ENCODE peak calls at places on chromosomes 7 and 10, in four cellular contexts. C is NB4, G is fibroblast of mammary gland, O is HFF-Myc. B is an unnamed sample.

GRCh38 chr7:103343758-103344452 is 662 bp downstream of the DNAJC2 start:
- DNase-seq in C (peak), G (peak), O (no peak), B (no peak)

GRCh38 chr10:73043766-73044377 is 52.8 kb downstream of the P4HA1 start:
- DNase-seq in C (no peak), G (no peak), O (no peak), B (no peak)

GRCh38 chr7:54944179-54944578 is 74.6 kb upstream of the EGFR start:
- DNase-seq in C (no peak), G (no peak), O (no peak), B (peak)

GRCh38 chr7:42972703-42973500 is 40.7 kb downstream of the MRPL32 start:
- DNase-seq in C (no peak), G (peak), O (peak), B (peak)

GRCh38 chr10:60952846-60953220 is 8.8 kb upstream of the RHOBTB1 start:
- DNase-seq in C (no peak), G (no peak), O (no peak), B (no peak)

GRCh38 chr10:110181451-110181850 is 26.0 kb upstream of the MXI1 start:
- DNase-seq in C (no peak), G (no peak), O (no peak), B (no peak)

GRCh38 chr10:68074775-68075549 is at the start of gene HERC4:
- DNase-seq in C (peak), G (peak), O (peak), B (peak)

GRCh38 chr10:101400529-101400928 is 46.6 kb downstream of the BTRC start:
- DNase-seq in C (no peak), G (no peak), O (no peak), B (no peak)

GRCh38 chr7:139087212-139087611 is 22.3 kb downstream of the ZC3HAV1 start:
- DNase-seq in C (no peak), G (no peak), O (no peak), B (no peak)

GRCh38 chr10:8473205-8473604 is 418.7 kb downstream of the GATA3 start:
- DNase-seq in C (peak), G (no peak), O (no peak), B (no peak)

GRCh38 chr10:102620615-102621417 is 23.5 kb upstream of the TRIM8 start:
- DNase-seq in C (no peak), G (no peak), O (no peak), B (no peak)

GRCh38 chr10:10796774-10797415 is 220.8 kb upstream of the CELF2 start:
- DNase-seq in C (no peak), G (peak), O (no peak), B (peak)

GRCh38 chr10:6737080-6737641 is 157.1 kb upstream of the PRKCQ start:
- DNase-seq in C (no peak), G (peak), O (peak), B (peak)

GRCh38 chr10:49831352-49832040 is 69.4 kb upstream of the OGDHL start:
- DNase-seq in C (no peak), G (no peak), O (no peak), B (peak)

GRCh38 chr10:102394801-102395676 is 466 bp upstream of the NFKB2 start:
- DNase-seq in C (peak), G (peak), O (no peak), B (no peak)

GRCh38 chr7:25694690-25695089 is 457.3 kb upstream of the NFE2L3 start:
- DNase-seq in C (no peak), G (peak), O (no peak), B (no peak)

GRCh38 chr7:106216517-106217088 is 68.2 kb downstream of the NAMPT start:
- DNase-seq in C (no peak), G (peak), O (peak), B (peak)

GRCh38 chr10:38093816-38094157 is 350 bp upstream of the ZNF37A start:
- DNase-seq in C (no peak), G (no peak), O (peak), B (no peak)

GRCh38 chr7:121795736-121796135 is 77.2 kb upstream of the PTPRZ1 start:
- DNase-seq in C (no peak), G (no peak), O (no peak), B (no peak)

GRCh38 chr7:24701232-24701898 is 55.9 kb downstream of the GSDME start:
- DNase-seq in C (no peak), G (peak), O (peak), B (peak)

GRCh38 chr7:107978815-107979408 is 24.0 kb downstream of the LAMB1 start:
- DNase-seq in C (no peak), G (no peak), O (no peak), B (no peak)

GRCh38 chr7:84136809-84137208 is 57.8 kb downstream of the SEMA3A start:
- DNase-seq in C (no peak), G (no peak), O (no peak), B (no peak)

GRCh38 chr7:140304071-140304799 is 94.1 kb downstream of the SLC37A3 start:
- DNase-seq in C (peak), G (peak), O (peak), B (no peak)

GRCh38 chr10:71357792-71358265 is 38.8 kb downstream of the SLC29A3 start:
- DNase-seq in C (no peak), G (peak), O (no peak), B (no peak)

GRCh38 chr10:33334170-33334838 is at the start of gene NRP1:
- DNase-seq in C (peak), G (no peak), O (no peak), B (no peak)

GRCh38 chr7:159149488-159149887 is 4.8 kb upstream of the VIPR2 start:
- DNase-seq in C (no peak), G (no peak), O (no peak), B (no peak)

GRCh38 chr7:129777195-129777844 is 165.8 kb downstream of the NRF1 start:
- DNase-seq in C (no peak), G (no peak), O (no peak), B (no peak)
- TF ChIP-seq CTCF in C (no peak), G (no peak), O (no peak), B (no peak)

GRCh38 chr10:79241629-79241989 is 105.7 kb upstream of the PPIF start:
- DNase-seq in C (no peak), G (no peak), O (no peak), B (no peak)
- H3K4me3 ChIP-seq in C (no peak), G (no peak), O (peak), B (no peak)

GRCh38 chr7:636396-636795 is 90.1 kb upstream of the DNAAF5 start:
- DNase-seq in C (peak), G (no peak), O (no peak), B (no peak)
- TF ChIP-seq CTCF in C (peak), G (no peak), O (no peak), B (peak)

DNA sequence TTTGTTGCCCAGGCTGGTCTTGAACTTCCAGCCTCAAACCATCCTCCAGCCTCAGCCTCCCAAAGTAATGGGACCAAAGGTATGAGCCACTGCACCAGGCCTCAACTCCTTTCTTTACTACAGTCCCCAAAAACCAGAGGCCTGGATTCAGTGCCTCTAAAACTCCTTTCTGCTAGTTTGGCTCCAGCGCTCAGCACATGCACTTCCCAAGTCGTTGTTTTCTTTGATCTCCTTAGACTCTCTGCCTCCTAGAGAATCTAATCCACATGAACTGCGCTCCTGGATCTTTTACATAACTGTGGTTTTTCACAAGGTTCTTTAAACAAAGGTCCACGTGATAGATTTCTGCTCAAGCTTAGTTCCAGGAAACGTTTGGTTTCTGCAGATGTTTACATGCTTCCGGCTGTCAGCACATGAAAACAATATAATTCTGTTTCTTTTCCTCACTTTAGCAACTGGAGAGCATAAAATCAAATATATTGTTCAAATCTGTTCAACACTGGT is 270.6 kb upstream of the MKLN1 start:
- DNase-seq in C (no peak), G (peak), O (peak), B (peak)
- H3K4me3 ChIP-seq in C (no peak), G (no peak), O (no peak), B (no peak)